ENCODE peak calls at places on chromosomes 4 and X, in six cellular contexts. P, K, F, U, Y and T are unnamed samples.

GRCh38 chrX:108123591-108124366 is 32.2 kb downstream of the ATG4A start:
- DNase-seq in P (no peak), K (no peak), F (no peak), U (no peak), Y (no peak), T (no peak)

GRCh38 chrX:131621650-131622049 is 77.8 kb downstream of the OR13H1 start:
- DNase-seq in P (no peak), K (no peak), F (no peak), U (no peak), Y (no peak), T (no peak)

GRCh38 chr4:40462326-40462725 is 127.2 kb downstream of the CHRNA9 start:
- DNase-seq in P (no peak), K (no peak), F (peak; percentile 10), U (no peak), Y (no peak), T (no peak)

GRCh38 chrX:8668797-8669196 is 63.1 kb downstream of the ANOS1 start:
- DNase-seq in P (no peak), K (no peak), F (no peak), U (no peak), Y (no peak), T (no peak)

GRCh38 chr4:38075370-38076152 is 115.4 kb downstream of the PTTG2 start:
- DNase-seq in P (peak; percentile 75), K (no peak), F (no peak), U (no peak), Y (no peak), T (no peak)

GRCh38 chr4:133592106-133592505 is 443.0 kb downstream of the PCDH10 start:
- DNase-seq in P (no peak), K (no peak), F (no peak), U (no peak), Y (no peak), T (no peak)

GRCh38 chr4:55181606-55182005 is 56.2 kb upstream of the KDR start:
- DNase-seq in P (no peak), K (no peak), F (no peak), U (no peak), Y (no peak), T (no peak)

GRCh38 chrX:136214551-136214950 is 36.6 kb downstream of the MAP7D3 start:
- DNase-seq in P (peak; percentile 75), K (no peak), F (no peak), U (no peak), Y (no peak), T (no peak)

GRCh38 chrX:15151267-15152196 is 118.4 kb downstream of the ASB9 start:
- DNase-seq in P (peak; percentile 2), K (peak; percentile 22), F (no peak), U (no peak), Y (no peak), T (no peak)

GRCh38 chrX:153456704-153457103 is 10.8 kb upstream of the TREX2 start:
- DNase-seq in P (no peak), K (no peak), F (no peak), U (no peak), Y (no peak), T (no peak)